ENCODE peak calls at places on chromosomes 4 and X, in four cellular contexts. I, H, O and Z are unnamed samples.

GRCh38 chr4:8435656-8436121 is 4.8 kb downstream of the ACOX3 start:
- DNase-seq in H (no peak), I (no peak), O (peak), Z (no peak)

GRCh38 chrX:48720580-48721240 is 24.2 kb downstream of the SUV39H1 start:
- DNase-seq in H (no peak), I (no peak), O (no peak), Z (no peak)

GRCh38 chr4:39255266-39255665 is 72.9 kb downstream of the WDR19 start:
- DNase-seq in O (peak), I (peak), H (no peak), Z (no peak)

GRCh38 chrX:129781134-129782014 is 1.6 kb downstream of the SASH3 start:
- DNase-seq in H (no peak), I (no peak), O (no peak), Z (no peak)

GRCh38 chr4:90958256-90958895 is 831.2 kb downstream of the CCSER1 start:
- DNase-seq in I (peak), O (no peak), H (no peak), Z (no peak)

GRCh38 chrX:39877919-39878318 is 219.8 kb downstream of the BCOR start:
- DNase-seq in I (no peak), H (no peak), O (no peak), Z (no peak)

GRCh38 chr4:158090323-158090722 is 82.5 kb downstream of the GASK1B start:
- DNase-seq in O (peak), I (peak), H (no peak), Z (no peak)

GRCh38 chrX:5870238-5870637 is 358.4 kb downstream of the NLGN4X start:
- DNase-seq in I (no peak), O (no peak), H (no peak), Z (no peak)

GRCh38 chrX:39714471-39714870 is 383.3 kb downstream of the BCOR start:
- DNase-seq in O (no peak), I (no peak), H (no peak), Z (no peak)

GRCh38 chrX:154369453-154370299 is 4.8 kb downstream of the FLNA start:
- DNase-seq in H (peak), I (peak), O (peak), Z (peak)

GRCh38 chr4:186554890-186555827 is at the start of gene MTNR1A:
- DNase-seq in H (no peak), O (no peak), I (peak), Z (peak)

GRCh38 chr4:23737571-23737970 is 152.3 kb downstream of the PPARGC1A start:
- DNase-seq in I (no peak), H (no peak), O (no peak), Z (no peak)

GRCh38 chr4:109990307-109991257 is 77.9 kb downstream of the EGF start:
- DNase-seq in O (no peak), I (no peak), H (no peak), Z (no peak)

GRCh38 chrX:136531951-136532350 is at the start of gene VGLL1:
- DNase-seq in H (no peak), O (no peak), I (no peak), Z (no peak)

GRCh38 chr4:72809208-72809607 is 240.2 kb upstream of the ADAMTS3 start:
- DNase-seq in I (no peak), O (no peak), H (no peak), Z (no peak)

GRCh38 chr4:88846232-88846790 is 148.7 kb upstream of the NAP1L5 start:
- DNase-seq in I (no peak), H (no peak), O (peak), Z (no peak)

GRCh38 chr4:157045507-157046127 is 30.3 kb upstream of the GLRB start:
- DNase-seq in I (peak), H (no peak), O (peak), Z (no peak)

GRCh38 chr4:82248903-82249632 is 124.7 kb downstream of the HNRNPD start:
- DNase-seq in H (no peak), I (no peak), O (no peak), Z (no peak)

GRCh38 chr4:101693842-101694398 is 96.6 kb upstream of the BANK1 start:
- DNase-seq in H (no peak), I (no peak), O (no peak), Z (no peak)

GRCh38 chr4:40662962-40663604 is 33.4 kb upstream of the RBM47 start:
- DNase-seq in H (no peak), I (peak), O (peak), Z (no peak)

GRCh38 chr4:15744016-15744415 is 34.1 kb upstream of the CD38 start:
- DNase-seq in O (peak), I (peak), H (no peak), Z (no peak)

GRCh38 chrX:107600366-107600765 is 27.9 kb upstream of the PRPS1 start:
- DNase-seq in O (no peak), I (no peak), H (no peak), Z (no peak)

GRCh38 chr4:180688480-180688879 is 1554.7 kb upstream of the TENM3 start:
- DNase-seq in I (peak), H (no peak), O (no peak), Z (no peak)

GRCh38 chrX:2928127-2928582 is 984 bp downstream of the ARSD start:
- DNase-seq in O (no peak), H (peak), I (no peak), Z (peak)

GRCh38 chrX:13013353-13014110 is 30.9 kb downstream of the FAM9C start:
- DNase-seq in I (no peak), O (no peak), H (peak), Z (no peak)

GRCh38 chr4:48341776-48342558 is 638 bp downstream of the SLAIN2 start:
- DNase-seq in I (peak), O (no peak), H (peak), Z (peak)
- TF ChIP-seq CTCF in I (no peak), O (no peak), H (no peak), Z (peak)

GRCh38 chrX:110159235-110159634 is 156.3 kb downstream of the TMEM164 start:
- DNase-seq in I (no peak), O (no peak), H (no peak), Z (no peak)

GRCh38 chrX:110157444-110157843 is 154.5 kb downstream of the TMEM164 start:
- DNase-seq in I (no peak), H (no peak), O (no peak), Z (no peak)

GRCh38 chrX:110155759-110156158 is 152.8 kb downstream of the TMEM164 start:
- DNase-seq in I (no peak), H (no peak), O (no peak), Z (no peak)

GRCh38 chrX:110153900-110154299 is 151.0 kb downstream of the TMEM164 start:
- DNase-seq in O (no peak), I (no peak), H (no peak), Z (no peak)

DNA sequence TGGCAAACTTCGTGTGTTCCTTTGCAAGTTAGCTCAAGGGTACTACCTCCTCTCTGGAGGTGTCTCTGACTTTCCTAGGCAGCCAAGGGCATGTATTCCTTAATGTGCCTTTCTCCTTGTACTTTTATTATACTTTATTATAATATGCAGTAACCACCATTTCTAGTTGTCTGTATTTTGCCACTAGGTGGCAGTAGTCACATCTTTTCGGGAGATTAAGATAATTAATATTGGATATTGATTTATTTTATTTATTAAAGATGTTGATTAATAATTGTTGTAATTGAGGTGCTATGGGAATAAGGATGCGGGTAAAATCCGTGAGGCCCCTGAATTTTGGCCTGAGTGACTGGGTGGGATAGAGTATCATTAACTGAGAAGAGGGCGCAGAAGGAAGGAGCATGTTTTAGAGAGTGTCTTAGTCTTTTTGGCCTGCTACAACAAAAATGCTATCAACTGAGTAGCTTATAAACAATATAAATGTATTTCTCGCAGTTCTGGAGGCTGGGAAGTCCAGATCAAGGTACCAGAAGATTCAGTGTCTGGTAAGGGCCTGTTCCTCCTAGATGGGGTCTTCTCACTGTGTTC is 153.3 kb downstream of the TMEM164 start:
- DNase-seq in O (peak), I (no peak), H (no peak), Z (no peak)
- TF ChIP-seq CTCF in O (peak), I (peak), H (peak), Z (peak)

GRCh38 chr4:2761035-2761923 is 5.1 kb upstream of the TNIP2 start:
- DNase-seq in H (no peak), I (peak), O (no peak), Z (no peak)
- TF ChIP-seq CTCF in H (peak), I (peak), O (peak), Z (no peak)

GRCh38 chr4:153530284-153530995 is 64.3 kb downstream of the TMEM131L start:
- DNase-seq in H (no peak), I (no peak), O (no peak), Z (no peak)

GRCh38 chr4:153529646-153530045 is 63.5 kb downstream of the TMEM131L start:
- DNase-seq in I (no peak), O (peak), H (no peak), Z (no peak)

GRCh38 chr4:153532227-153532626 is 66.1 kb downstream of the TMEM131L start:
- DNase-seq in I (no peak), O (no peak), H (no peak), Z (no peak)

GRCh38 chr4:153532636-153533035 is 66.5 kb downstream of the TMEM131L start:
- DNase-seq in O (no peak), H (no peak), I (no peak), Z (no peak)

DNA sequence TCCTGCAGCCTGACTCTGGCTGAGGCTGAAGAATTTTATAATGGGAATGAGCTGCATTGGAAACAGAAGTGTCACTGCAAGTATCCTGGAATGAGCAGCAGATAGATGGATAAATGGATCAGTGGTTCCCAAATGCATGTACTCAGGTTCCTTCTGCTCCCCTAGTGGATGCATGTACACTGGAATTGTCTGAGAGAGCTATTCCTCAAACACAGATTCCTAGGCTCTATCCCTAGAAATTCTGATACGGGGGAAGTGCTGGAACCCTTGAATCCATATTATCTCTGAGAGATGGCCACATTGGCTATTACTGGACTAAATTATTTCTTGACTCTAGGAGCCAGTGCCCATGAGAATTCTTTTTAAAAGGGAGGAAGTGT is 64.8 kb downstream of the TMEM131L start:
- DNase-seq in I (no peak), H (no peak), O (no peak), Z (no peak)
- TF ChIP-seq CTCF in I (no peak), H (no peak), O (peak), Z (no peak)

GRCh38 chrX:115147220-115147619 is 42.0 kb upstream of the RBMXL3 start:
- DNase-seq in I (peak), O (peak), H (no peak), Z (no peak)
- TF ChIP-seq CTCF in I (peak), O (peak), H (peak), Z (peak)